ENCODE peak calls at places on chromosomes 3 and 15, in eight cellular contexts. X is sigmoid colon, N is transverse colon, M is spleen, Z is stomach, W is H1, I is HepG2, V is prostate gland. D is an unnamed sample.

GRCh38 chr15:25803036-25803435 is 60.1 kb downstream of the ATP10A start:
- DNase-seq in W (no peak), Z (no peak), X (no peak), M (no peak), V (no peak), N (no peak), I (no peak), D (no peak)

GRCh38 chr3:16203031-16203430 is 28.6 kb downstream of the GALNT15 start:
- DNase-seq in N (no peak), W (no peak), I (no peak), Z (no peak), V (no peak), M (no peak), X (no peak), D (no peak)

GRCh38 chr3:99911433-99911832 is 93.8 kb downstream of the CMSS1 start:
- DNase-seq in I (no peak), N (no peak), M (no peak), X (no peak), Z (no peak), V (no peak), W (no peak), D (no peak)

GRCh38 chr3:136380530-136380929 is 130.4 kb downstream of the PCCB start:
- DNase-seq in X (no peak), Z (no peak), N (no peak), V (no peak), I (no peak), M (no peak), W (no peak), D (no peak)

GRCh38 chr3:112803472-112803871 is 43.2 kb downstream of the CD200R1L start:
- DNase-seq in Z (no peak), W (no peak), V (no peak), I (no peak), X (no peak), N (no peak), M (no peak), D (no peak)

GRCh38 chr3:71601811-71602210 is 18.3 kb upstream of the FOXP1 start:
- DNase-seq in N (no peak), I (no peak), X (no peak), W (no peak), V (no peak), Z (no peak), M (no peak), D (no peak)

GRCh38 chr15:86538141-86538540 is 458.5 kb downstream of the AGBL1 start:
- DNase-seq in V (no peak), M (no peak), Z (no peak), I (no peak), W (no peak), X (no peak), N (no peak), D (no peak)

GRCh38 chr3:188712257-188712924 is 459.4 kb upstream of the TPRG1 start:
- DNase-seq in I (peak), Z (no peak), V (no peak), W (no peak), M (no peak), N (no peak), X (no peak), D (no peak)

GRCh38 chr15:61264986-61265385 is 35.9 kb upstream of the RORA start:
- DNase-seq in W (no peak), Z (no peak), X (no peak), V (no peak), I (no peak), N (no peak), M (no peak), D (no peak)

GRCh38 chr3:57391767-57392166 is 99.3 kb upstream of the ASB14 start:
- DNase-seq in V (no peak), N (no peak), Z (no peak), X (no peak), M (no peak), W (no peak), I (peak), D (no peak)
- H3K4me3 ChIP-seq in V (no peak), N (no peak), Z (no peak), X (no peak), M (no peak), W (no peak), I (no peak), D (no peak)

DNA sequence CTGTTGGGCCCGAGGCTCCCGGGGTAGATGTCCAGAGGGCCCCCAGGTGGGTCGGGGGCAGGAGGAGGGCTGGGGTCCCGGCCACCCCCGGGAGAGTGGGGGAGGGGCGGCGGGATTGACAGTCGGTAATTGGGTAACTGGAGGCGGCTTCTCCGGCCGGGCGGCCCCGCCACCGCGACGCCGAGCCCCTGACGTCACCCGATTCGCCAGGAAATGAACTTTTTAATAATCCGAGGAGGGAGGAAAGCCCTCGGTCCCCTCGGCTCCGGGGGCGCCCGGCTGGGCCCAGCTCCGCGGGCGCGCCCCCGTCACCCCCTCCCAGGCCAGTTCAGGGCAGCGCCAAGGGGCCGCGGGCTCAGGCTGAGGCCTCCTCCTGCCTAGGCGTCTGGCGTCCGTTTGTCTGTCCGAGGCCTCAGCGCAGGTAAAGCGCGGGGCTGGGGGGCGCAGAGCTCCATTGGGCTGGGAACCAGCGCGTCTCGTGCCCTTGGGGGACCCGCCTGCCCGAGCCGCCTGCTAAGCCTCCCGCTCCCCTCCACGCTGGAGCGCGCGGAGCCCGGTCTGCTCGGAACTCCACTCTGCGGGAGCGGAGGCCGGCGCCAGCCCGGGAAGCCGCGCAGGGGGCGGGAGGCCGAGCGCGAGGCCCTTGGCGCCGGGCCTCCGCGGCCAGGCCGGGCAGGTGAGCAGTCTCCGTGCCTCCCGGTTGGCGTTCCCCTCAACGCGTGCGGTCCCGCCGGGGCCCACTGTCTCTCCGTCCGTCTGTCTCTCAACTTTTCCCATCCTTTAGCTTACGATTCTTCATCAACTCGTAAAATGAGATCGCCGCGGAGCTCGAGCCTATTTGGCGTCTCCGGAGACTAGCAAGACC is 3.8 kb downstream of the GATA2 start:
- DNase-seq in M (peak), X (peak), I (peak), Z (no peak), V (peak), N (no peak), W (peak), D (no peak)
- TF ChIP-seq POLR2A in M (no peak), X (no peak), I (no peak), Z (no peak), V (peak), N (no peak), W (no peak), D (no peak)

GRCh38 chr3:129605593-129606521 is 619 bp downstream of the PLXND1 start:
- DNase-seq in Z (peak), V (no peak), N (no peak), X (no peak), I (no peak), M (peak), W (peak), D (no peak)
- TF ChIP-seq POLR2AphosphoS5 in Z (no peak), V (no peak), N (no peak), X (no peak), I (no peak), M (no peak), W (no peak), D (no peak)

DNA sequence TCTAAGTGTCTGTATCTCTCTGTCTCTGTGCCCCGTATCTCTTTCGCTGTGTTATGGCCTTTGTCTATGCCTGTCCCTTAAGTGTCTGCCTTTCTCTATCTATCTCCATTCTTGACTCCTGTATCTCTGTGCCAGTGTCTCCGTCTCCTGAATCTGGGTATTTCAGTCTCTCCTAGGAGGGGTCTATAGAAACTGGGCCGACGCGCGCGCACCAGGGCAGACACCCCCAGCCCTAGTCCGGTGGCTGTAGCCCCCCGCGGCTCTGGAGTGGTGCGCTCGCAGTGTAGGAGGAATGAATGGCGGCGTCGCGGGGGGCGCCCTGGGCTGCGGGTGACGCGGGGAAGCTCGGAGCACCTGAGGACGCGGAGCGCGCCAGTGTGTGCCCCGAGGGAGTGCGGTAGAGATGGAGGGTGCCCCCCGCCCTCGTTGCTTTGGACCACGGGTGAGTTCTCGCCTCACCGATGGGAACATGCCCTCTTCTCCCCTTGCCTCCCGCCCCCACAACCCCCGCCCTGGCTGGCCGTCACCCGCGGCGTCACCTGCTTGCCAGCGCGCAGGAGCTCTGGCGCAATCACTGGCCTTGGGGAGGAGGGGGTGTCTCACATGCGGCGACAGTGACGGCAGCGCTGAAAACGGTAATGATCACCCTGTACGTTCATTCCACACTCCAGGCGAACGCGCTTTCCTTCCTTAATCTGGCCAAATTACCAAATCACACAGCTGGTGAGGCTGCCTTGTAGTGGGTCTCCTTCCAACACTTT is 993 bp upstream of the CAMK2N2 start:
- DNase-seq in V (no peak), Z (no peak), N (no peak), I (no peak), W (peak), M (no peak), X (no peak), D (no peak)
- H3K4me3 ChIP-seq in V (peak), Z (peak), N (no peak), I (peak), W (peak), M (peak), X (peak), D (no peak)

DNA sequence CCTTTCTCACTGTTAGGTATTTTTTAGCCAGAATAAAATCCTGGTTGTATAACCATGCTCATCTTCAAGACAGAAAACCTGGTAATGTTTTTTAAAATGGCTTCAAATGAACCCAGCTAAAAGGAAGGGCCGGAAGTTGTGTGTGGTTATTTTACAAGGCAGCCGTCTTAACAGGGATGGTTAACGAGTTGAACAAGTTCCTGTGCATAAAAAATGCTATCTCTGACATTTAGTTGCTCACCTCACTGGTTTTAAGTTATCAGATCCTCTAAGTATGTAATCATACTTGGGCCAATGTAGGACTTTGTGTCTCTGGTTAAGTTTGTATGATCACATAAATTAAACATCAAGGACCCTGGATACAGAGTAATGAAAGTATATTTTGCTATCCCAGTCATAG is 2.1 kb downstream of the ATP11B start:
- DNase-seq in W (no peak), I (no peak), M (no peak), X (no peak), V (peak), Z (no peak), N (peak), D (no peak)
- TF ChIP-seq POLR2A in W (no peak), I (no peak), M (no peak), X (no peak), V (no peak), Z (no peak), N (peak), D (no peak)

DNA sequence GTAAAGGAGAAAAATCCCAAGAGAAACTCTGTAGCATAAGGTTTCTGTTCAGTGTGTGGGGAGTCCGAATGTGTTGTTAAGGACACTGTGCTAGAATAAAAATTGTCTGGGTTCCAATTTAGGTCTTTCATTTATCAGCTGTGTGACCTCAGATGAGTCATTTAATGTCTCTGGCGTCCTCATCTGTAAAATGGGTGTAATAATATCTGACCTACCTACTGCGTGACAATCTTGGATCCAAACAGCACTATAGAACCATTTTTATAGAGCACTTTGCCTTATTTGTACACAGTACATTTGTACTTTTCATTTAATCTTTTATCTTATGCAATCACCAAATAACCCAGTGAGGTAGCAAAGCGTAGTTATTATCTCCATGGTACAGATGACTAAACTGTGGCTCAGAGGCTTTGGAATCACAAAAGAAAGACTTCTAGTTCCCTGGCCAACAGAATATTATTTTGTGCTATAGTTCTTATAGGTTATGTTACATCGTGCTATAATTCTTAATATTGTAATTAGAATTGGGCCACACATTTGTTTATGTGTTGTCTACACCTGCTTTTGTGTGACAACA is 46.6 kb upstream of the TNIK start:
- DNase-seq in N (no peak), I (no peak), V (no peak), M (no peak), W (no peak), Z (no peak), X (no peak), D (no peak)
- TF ChIP-seq POLR2AphosphoS5 in N (no peak), I (no peak), V (no peak), M (no peak), W (no peak), Z (no peak), X (no peak), D (no peak)

DNA sequence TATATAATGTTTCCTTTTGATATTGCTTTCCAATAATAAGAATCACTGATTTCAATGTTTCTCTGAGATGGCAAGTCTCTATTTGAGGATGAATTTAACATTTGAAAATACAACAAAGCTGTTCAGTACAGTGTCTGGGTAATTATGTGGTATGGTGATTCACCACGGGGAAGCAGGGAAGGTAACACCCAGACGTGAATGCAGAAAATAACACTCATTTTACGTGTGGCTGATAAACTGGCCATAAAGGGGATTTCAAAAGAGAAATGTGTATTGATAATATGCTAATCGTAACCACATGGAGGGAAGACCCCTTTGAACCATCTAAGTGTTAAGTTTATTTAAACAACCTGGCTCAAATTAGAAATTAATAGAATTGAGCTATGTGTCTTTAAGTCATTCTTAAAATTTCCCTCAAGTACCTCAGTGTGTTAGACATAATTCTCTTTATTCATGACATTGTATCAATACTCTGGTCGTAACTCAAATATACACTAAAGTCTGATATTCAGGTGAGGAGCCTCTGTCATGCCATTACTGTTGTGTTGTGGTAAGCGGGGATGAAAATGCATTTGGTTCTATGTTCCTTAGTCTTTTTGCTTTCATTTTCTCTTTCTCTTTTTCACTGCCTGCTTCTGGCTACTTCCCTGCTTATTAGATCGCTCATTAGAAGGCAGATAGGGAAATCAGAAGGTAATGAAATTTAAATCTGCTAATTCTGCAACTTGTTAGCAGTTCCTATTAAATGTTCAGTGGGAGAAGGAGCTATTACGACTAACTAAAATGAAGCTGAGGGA is 344.8 kb downstream of the GRM7 start:
- DNase-seq in N (no peak), M (no peak), W (no peak), V (no peak), I (no peak), Z (no peak), X (no peak), D (no peak)
- H3K4me3 ChIP-seq in N (no peak), M (peak), W (no peak), V (no peak), I (no peak), Z (peak), X (peak), D (peak)

GRCh38 chr3:49689046-49689886 is at the start of the genes MST1 and RNF123:
- DNase-seq in V (peak), X (peak), N (peak), Z (peak), M (peak), I (peak), W (peak), D (peak)
- TF ChIP-seq POLR2A in V (peak), X (peak), N (peak), Z (no peak), M (no peak), I (peak), W (peak), D (no peak)

GRCh38 chr3:134694445-134694844 is 43.6 kb upstream of the KY start:
- DNase-seq in M (no peak), N (no peak), Z (no peak), V (no peak), X (no peak), I (no peak), W (no peak), D (no peak)
- TF ChIP-seq POLR2AphosphoS5 in M (no peak), N (no peak), Z (no peak), V (no peak), X (no peak), I (no peak), W (no peak), D (no peak)

GRCh38 chr15:69978603-69979002 is 119.1 kb downstream of the TLE3 start:
- DNase-seq in W (no peak), X (no peak), Z (no peak), V (no peak), I (no peak), N (no peak), M (no peak), D (no peak)
- H3K4me3 ChIP-seq in W (no peak), X (no peak), Z (no peak), V (no peak), I (no peak), N (no peak), M (no peak), D (no peak)

D was measured in breast epithelium.